ENCODE peak calls at places on chromosomes 2 and 18, in ten cellular contexts. One of them, this sample, is unnamed.

GRCh38 chr2:170122883-170123547 is 54.9 kb upstream of the MYO3B start:
- DNase-seq in RPMI7951: no peak
- DNase-seq in fibroblast of pulmonary artery: peak
- DNase-seq in globus pallidus: no peak
- DNase-seq in CD4-positive, alpha-beta memory T cell: no peak
- DNase-seq in stimulated activated CD8-positive, alpha-beta memory T cell treated with anti-CD3 and anti-CD28 coated beads, Interleukin-15, amount 100 ng/mL, for 24 hours: no peak
- DNase-seq in islet precursor cell: no peak
- DNase-seq in GM18507: no peak
- DNase-seq in ureter: no peak
- DNase-seq in GM20000: no peak
- DNase-seq in this sample: no peak

GRCh38 chr2:127400897-127401756 is 13.4 kb upstream of the MAP3K2 start:
- DNase-seq in RPMI7951: peak
- DNase-seq in islet precursor cell: peak
- DNase-seq in stimulated activated CD8-positive, alpha-beta memory T cell treated with anti-CD3 and anti-CD28 coated beads, Interleukin-15, amount 100 ng/mL, for 24 hours: no peak
- DNase-seq in GM18507: no peak
- DNase-seq in globus pallidus: no peak
- DNase-seq in GM20000: peak
- DNase-seq in CD4-positive, alpha-beta memory T cell: no peak
- DNase-seq in fibroblast of pulmonary artery: peak
- DNase-seq in ureter: no peak
- DNase-seq in this sample: peak

GRCh38 chr2:216687646-216688045 is 7.7 kb downstream of the IGFBP5 start:
- DNase-seq in stimulated activated CD8-positive, alpha-beta memory T cell treated with anti-CD3 and anti-CD28 coated beads, Interleukin-15, amount 100 ng/mL, for 24 hours: no peak
- DNase-seq in CD4-positive, alpha-beta memory T cell: no peak
- DNase-seq in GM20000: no peak
- DNase-seq in islet precursor cell: no peak
- DNase-seq in GM18507: no peak
- DNase-seq in fibroblast of pulmonary artery: no peak
- DNase-seq in globus pallidus: no peak
- DNase-seq in ureter: no peak
- DNase-seq in RPMI7951: no peak
- DNase-seq in this sample: peak

GRCh38 chr2:10310489-10310888 is 7.8 kb downstream of the HPCAL1 start:
- DNase-seq in fibroblast of pulmonary artery: no peak
- DNase-seq in CD4-positive, alpha-beta memory T cell: no peak
- DNase-seq in GM20000: no peak
- DNase-seq in ureter: no peak
- DNase-seq in globus pallidus: no peak
- DNase-seq in GM18507: no peak
- DNase-seq in stimulated activated CD8-positive, alpha-beta memory T cell treated with anti-CD3 and anti-CD28 coated beads, Interleukin-15, amount 100 ng/mL, for 24 hours: no peak
- DNase-seq in islet precursor cell: no peak
- DNase-seq in RPMI7951: no peak
- DNase-seq in this sample: no peak

GRCh38 chr2:196827356-196827755 is 18.2 kb upstream of the C2orf66 start:
- DNase-seq in GM20000: no peak
- DNase-seq in stimulated activated CD8-positive, alpha-beta memory T cell treated with anti-CD3 and anti-CD28 coated beads, Interleukin-15, amount 100 ng/mL, for 24 hours: no peak
- DNase-seq in islet precursor cell: no peak
- DNase-seq in RPMI7951: no peak
- DNase-seq in ureter: no peak
- DNase-seq in CD4-positive, alpha-beta memory T cell: no peak
- DNase-seq in globus pallidus: no peak
- DNase-seq in fibroblast of pulmonary artery: peak
- DNase-seq in GM18507: no peak
- DNase-seq in this sample: no peak

GRCh38 chr2:198476007-198476406 is 671.6 kb downstream of the PLCL1 start:
- DNase-seq in fibroblast of pulmonary artery: no peak
- DNase-seq in GM18507: no peak
- DNase-seq in CD4-positive, alpha-beta memory T cell: no peak
- DNase-seq in ureter: no peak
- DNase-seq in RPMI7951: no peak
- DNase-seq in GM20000: no peak
- DNase-seq in stimulated activated CD8-positive, alpha-beta memory T cell treated with anti-CD3 and anti-CD28 coated beads, Interleukin-15, amount 100 ng/mL, for 24 hours: no peak
- DNase-seq in globus pallidus: no peak
- DNase-seq in islet precursor cell: no peak
- DNase-seq in this sample: no peak

GRCh38 chr2:234448506-234449169 is 48.2 kb downstream of the ARL4C start:
- DNase-seq in GM18507: no peak
- DNase-seq in fibroblast of pulmonary artery: peak
- DNase-seq in RPMI7951: no peak
- DNase-seq in GM20000: no peak
- DNase-seq in globus pallidus: no peak
- DNase-seq in CD4-positive, alpha-beta memory T cell: no peak
- DNase-seq in islet precursor cell: peak
- DNase-seq in ureter: no peak
- DNase-seq in stimulated activated CD8-positive, alpha-beta memory T cell treated with anti-CD3 and anti-CD28 coated beads, Interleukin-15, amount 100 ng/mL, for 24 hours: no peak
- DNase-seq in this sample: no peak

GRCh38 chr2:28691774-28692281 is 59.8 kb upstream of the PPP1CB start:
- DNase-seq in islet precursor cell: peak
- DNase-seq in fibroblast of pulmonary artery: peak
- DNase-seq in RPMI7951: peak
- DNase-seq in stimulated activated CD8-positive, alpha-beta memory T cell treated with anti-CD3 and anti-CD28 coated beads, Interleukin-15, amount 100 ng/mL, for 24 hours: no peak
- DNase-seq in globus pallidus: no peak
- DNase-seq in CD4-positive, alpha-beta memory T cell: no peak
- DNase-seq in GM20000: no peak
- DNase-seq in ureter: peak
- DNase-seq in GM18507: no peak
- DNase-seq in this sample: peak

GRCh38 chr2:23487735-23488492 is 102.9 kb downstream of the KLHL29 start:
- DNase-seq in globus pallidus: no peak
- DNase-seq in GM20000: peak
- DNase-seq in ureter: no peak
- DNase-seq in fibroblast of pulmonary artery: peak
- DNase-seq in islet precursor cell: peak
- DNase-seq in stimulated activated CD8-positive, alpha-beta memory T cell treated with anti-CD3 and anti-CD28 coated beads, Interleukin-15, amount 100 ng/mL, for 24 hours: no peak
- DNase-seq in RPMI7951: peak
- DNase-seq in CD4-positive, alpha-beta memory T cell: no peak
- DNase-seq in GM18507: no peak
- DNase-seq in this sample: peak

GRCh38 chr18:9965711-9966624 is 52.2 kb downstream of the VAPA start:
- DNase-seq in stimulated activated CD8-positive, alpha-beta memory T cell treated with anti-CD3 and anti-CD28 coated beads, Interleukin-15, amount 100 ng/mL, for 24 hours: no peak
- DNase-seq in fibroblast of pulmonary artery: peak
- DNase-seq in islet precursor cell: no peak
- DNase-seq in ureter: no peak
- DNase-seq in GM20000: no peak
- DNase-seq in GM18507: no peak
- DNase-seq in RPMI7951: no peak
- DNase-seq in CD4-positive, alpha-beta memory T cell: no peak
- DNase-seq in globus pallidus: no peak
- DNase-seq in this sample: no peak

GRCh38 chr2:128305555-128306080 is 13.1 kb downstream of the HS6ST1 start:
- DNase-seq in ureter: no peak
- DNase-seq in fibroblast of pulmonary artery: peak
- DNase-seq in islet precursor cell: no peak
- DNase-seq in GM20000: peak
- DNase-seq in stimulated activated CD8-positive, alpha-beta memory T cell treated with anti-CD3 and anti-CD28 coated beads, Interleukin-15, amount 100 ng/mL, for 24 hours: no peak
- DNase-seq in GM18507: peak
- DNase-seq in globus pallidus: no peak
- DNase-seq in RPMI7951: no peak
- DNase-seq in CD4-positive, alpha-beta memory T cell: no peak
- DNase-seq in this sample: no peak

GRCh38 chr18:49059028-49059670 is 108.4 kb upstream of the SMAD7 start:
- DNase-seq in globus pallidus: no peak
- DNase-seq in stimulated activated CD8-positive, alpha-beta memory T cell treated with anti-CD3 and anti-CD28 coated beads, Interleukin-15, amount 100 ng/mL, for 24 hours: no peak
- DNase-seq in fibroblast of pulmonary artery: peak
- DNase-seq in GM20000: no peak
- DNase-seq in GM18507: no peak
- DNase-seq in ureter: no peak
- DNase-seq in RPMI7951: peak
- DNase-seq in CD4-positive, alpha-beta memory T cell: no peak
- DNase-seq in islet precursor cell: no peak
- DNase-seq in this sample: no peak

GRCh38 chr18:60188943-60189342 is 183.6 kb downstream of the MC4R start:
- DNase-seq in fibroblast of pulmonary artery: no peak
- DNase-seq in stimulated activated CD8-positive, alpha-beta memory T cell treated with anti-CD3 and anti-CD28 coated beads, Interleukin-15, amount 100 ng/mL, for 24 hours: no peak
- DNase-seq in CD4-positive, alpha-beta memory T cell: no peak
- DNase-seq in GM18507: no peak
- DNase-seq in globus pallidus: no peak
- DNase-seq in RPMI7951: no peak
- DNase-seq in ureter: no peak
- DNase-seq in islet precursor cell: no peak
- DNase-seq in GM20000: no peak
- DNase-seq in this sample: no peak

GRCh38 chr2:9419558-9419957 is 3.8 kb downstream of the ITGB1BP1 start:
- DNase-seq in CD4-positive, alpha-beta memory T cell: no peak
- DNase-seq in GM18507: no peak
- DNase-seq in ureter: no peak
- DNase-seq in stimulated activated CD8-positive, alpha-beta memory T cell treated with anti-CD3 and anti-CD28 coated beads, Interleukin-15, amount 100 ng/mL, for 24 hours: no peak
- DNase-seq in globus pallidus: no peak
- DNase-seq in fibroblast of pulmonary artery: no peak
- DNase-seq in RPMI7951: no peak
- DNase-seq in islet precursor cell: no peak
- DNase-seq in GM20000: no peak
- DNase-seq in this sample: no peak

GRCh38 chr2:27741673-27742072 is 29.8 kb upstream of the MRPL33 start:
- DNase-seq in GM20000: no peak
- DNase-seq in globus pallidus: no peak
- DNase-seq in fibroblast of pulmonary artery: no peak
- DNase-seq in ureter: no peak
- DNase-seq in RPMI7951: no peak
- DNase-seq in CD4-positive, alpha-beta memory T cell: no peak
- DNase-seq in islet precursor cell: no peak
- DNase-seq in GM18507: no peak
- DNase-seq in stimulated activated CD8-positive, alpha-beta memory T cell treated with anti-CD3 and anti-CD28 coated beads, Interleukin-15, amount 100 ng/mL, for 24 hours: no peak
- DNase-seq in this sample: no peak

GRCh38 chr18:57983472-57983871 is 60.6 kb upstream of the NEDD4L start:
- DNase-seq in CD4-positive, alpha-beta memory T cell: no peak
- DNase-seq in GM20000: no peak
- DNase-seq in fibroblast of pulmonary artery: no peak
- DNase-seq in islet precursor cell: no peak
- DNase-seq in GM18507: no peak
- DNase-seq in stimulated activated CD8-positive, alpha-beta memory T cell treated with anti-CD3 and anti-CD28 coated beads, Interleukin-15, amount 100 ng/mL, for 24 hours: no peak
- DNase-seq in ureter: no peak
- DNase-seq in globus pallidus: no peak
- DNase-seq in RPMI7951: no peak
- DNase-seq in this sample: no peak

GRCh38 chr2:100548771-100549170 is 14.0 kb upstream of the PDCL3 start:
- DNase-seq in fibroblast of pulmonary artery: no peak
- DNase-seq in GM18507: no peak
- DNase-seq in GM20000: no peak
- DNase-seq in ureter: no peak
- DNase-seq in RPMI7951: no peak
- DNase-seq in CD4-positive, alpha-beta memory T cell: no peak
- DNase-seq in globus pallidus: peak
- DNase-seq in stimulated activated CD8-positive, alpha-beta memory T cell treated with anti-CD3 and anti-CD28 coated beads, Interleukin-15, amount 100 ng/mL, for 24 hours: no peak
- DNase-seq in islet precursor cell: no peak
- DNase-seq in this sample: no peak

GRCh38 chr2:129728251-129728972 is 251.1 kb upstream of the RAB6C start:
- DNase-seq in fibroblast of pulmonary artery: no peak
- DNase-seq in globus pallidus: no peak
- DNase-seq in GM20000: no peak
- DNase-seq in GM18507: no peak
- DNase-seq in stimulated activated CD8-positive, alpha-beta memory T cell treated with anti-CD3 and anti-CD28 coated beads, Interleukin-15, amount 100 ng/mL, for 24 hours: no peak
- DNase-seq in islet precursor cell: no peak
- DNase-seq in CD4-positive, alpha-beta memory T cell: no peak
- DNase-seq in RPMI7951: no peak
- DNase-seq in ureter: no peak
- DNase-seq in this sample: no peak

GRCh38 chr18:5097116-5097703 is 99.8 kb downstream of the AKAIN1 start:
- DNase-seq in ureter: no peak
- DNase-seq in islet precursor cell: peak
- DNase-seq in globus pallidus: no peak
- DNase-seq in GM18507: no peak
- DNase-seq in RPMI7951: no peak
- DNase-seq in CD4-positive, alpha-beta memory T cell: no peak
- DNase-seq in fibroblast of pulmonary artery: no peak
- DNase-seq in stimulated activated CD8-positive, alpha-beta memory T cell treated with anti-CD3 and anti-CD28 coated beads, Interleukin-15, amount 100 ng/mL, for 24 hours: no peak
- DNase-seq in GM20000: no peak
- DNase-seq in this sample: peak

GRCh38 chr2:231672617-231673347 is 35.5 kb upstream of the PTMA start:
- DNase-seq in RPMI7951: peak
- DNase-seq in GM20000: peak
- DNase-seq in islet precursor cell: peak
- DNase-seq in GM18507: no peak
- DNase-seq in fibroblast of pulmonary artery: peak
- DNase-seq in stimulated activated CD8-positive, alpha-beta memory T cell treated with anti-CD3 and anti-CD28 coated beads, Interleukin-15, amount 100 ng/mL, for 24 hours: no peak
- DNase-seq in globus pallidus: no peak
- DNase-seq in ureter: no peak
- DNase-seq in CD4-positive, alpha-beta memory T cell: no peak
- DNase-seq in this sample: peak

GRCh38 chr2:3219536-3219935 is 158.1 kb downstream of the EIPR1 start:
- DNase-seq in GM20000: no peak
- DNase-seq in RPMI7951: no peak
- DNase-seq in islet precursor cell: peak
- DNase-seq in GM18507: no peak
- DNase-seq in stimulated activated CD8-positive, alpha-beta memory T cell treated with anti-CD3 and anti-CD28 coated beads, Interleukin-15, amount 100 ng/mL, for 24 hours: no peak
- DNase-seq in ureter: no peak
- DNase-seq in fibroblast of pulmonary artery: no peak
- DNase-seq in CD4-positive, alpha-beta memory T cell: no peak
- DNase-seq in globus pallidus: no peak
- DNase-seq in this sample: no peak

GRCh38 chr18:11320981-11321380 is 171.6 kb upstream of the PIEZO2 start:
- DNase-seq in ureter: no peak
- DNase-seq in RPMI7951: peak
- DNase-seq in stimulated activated CD8-positive, alpha-beta memory T cell treated with anti-CD3 and anti-CD28 coated beads, Interleukin-15, amount 100 ng/mL, for 24 hours: no peak
- DNase-seq in CD4-positive, alpha-beta memory T cell: no peak
- DNase-seq in GM18507: no peak
- DNase-seq in fibroblast of pulmonary artery: peak
- DNase-seq in GM20000: no peak
- DNase-seq in islet precursor cell: no peak
- DNase-seq in globus pallidus: no peak
- DNase-seq in this sample: no peak

GRCh38 chr2:96470636-96471035 is 34.5 kb downstream of the NEURL3 start:
- DNase-seq in stimulated activated CD8-positive, alpha-beta memory T cell treated with anti-CD3 and anti-CD28 coated beads, Interleukin-15, amount 100 ng/mL, for 24 hours: peak
- DNase-seq in globus pallidus: peak
- DNase-seq in RPMI7951: no peak
- DNase-seq in ureter: peak
- DNase-seq in CD4-positive, alpha-beta memory T cell: peak
- DNase-seq in islet precursor cell: peak
- DNase-seq in GM18507: peak
- DNase-seq in fibroblast of pulmonary artery: peak
- DNase-seq in GM20000: peak
- DNase-seq in this sample: peak

GRCh38 chr2:61597300-61598289 is 59.4 kb upstream of the XPO1 start:
- DNase-seq in ureter: no peak
- DNase-seq in islet precursor cell: no peak
- DNase-seq in stimulated activated CD8-positive, alpha-beta memory T cell treated with anti-CD3 and anti-CD28 coated beads, Interleukin-15, amount 100 ng/mL, for 24 hours: no peak
- DNase-seq in GM18507: no peak
- DNase-seq in CD4-positive, alpha-beta memory T cell: no peak
- DNase-seq in fibroblast of pulmonary artery: no peak
- DNase-seq in RPMI7951: no peak
- DNase-seq in globus pallidus: no peak
- DNase-seq in GM20000: no peak
- DNase-seq in this sample: peak

GRCh38 chr2:70450641-70451250 is 102.9 kb downstream of the TGFA start:
- DNase-seq in stimulated activated CD8-positive, alpha-beta memory T cell treated with anti-CD3 and anti-CD28 coated beads, Interleukin-15, amount 100 ng/mL, for 24 hours: no peak
- DNase-seq in GM20000: no peak
- DNase-seq in RPMI7951: no peak
- DNase-seq in fibroblast of pulmonary artery: no peak
- DNase-seq in ureter: no peak
- DNase-seq in islet precursor cell: no peak
- DNase-seq in GM18507: no peak
- DNase-seq in globus pallidus: no peak
- DNase-seq in CD4-positive, alpha-beta memory T cell: no peak
- DNase-seq in this sample: no peak

GRCh38 chr2:105450495-105450894 is 51.6 kb upstream of the FHL2 start:
- DNase-seq in globus pallidus: no peak
- DNase-seq in GM18507: no peak
- DNase-seq in islet precursor cell: peak
- DNase-seq in ureter: no peak
- DNase-seq in fibroblast of pulmonary artery: no peak
- DNase-seq in stimulated activated CD8-positive, alpha-beta memory T cell treated with anti-CD3 and anti-CD28 coated beads, Interleukin-15, amount 100 ng/mL, for 24 hours: no peak
- DNase-seq in RPMI7951: no peak
- DNase-seq in GM20000: no peak
- DNase-seq in CD4-positive, alpha-beta memory T cell: no peak
- DNase-seq in this sample: no peak

GRCh38 chr2:173631123-173631450 is 276.4 kb downstream of the CDCA7 start:
- DNase-seq in fibroblast of pulmonary artery: peak
- DNase-seq in GM18507: no peak
- DNase-seq in ureter: no peak
- DNase-seq in stimulated activated CD8-positive, alpha-beta memory T cell treated with anti-CD3 and anti-CD28 coated beads, Interleukin-15, amount 100 ng/mL, for 24 hours: no peak
- DNase-seq in globus pallidus: peak
- DNase-seq in GM20000: no peak
- DNase-seq in RPMI7951: peak
- DNase-seq in islet precursor cell: no peak
- DNase-seq in CD4-positive, alpha-beta memory T cell: no peak
- DNase-seq in this sample: no peak

GRCh38 chr2:225177098-225177497 is 134.8 kb upstream of the DOCK10 start:
- DNase-seq in CD4-positive, alpha-beta memory T cell: no peak
- DNase-seq in globus pallidus: peak
- DNase-seq in GM20000: no peak
- DNase-seq in RPMI7951: peak
- DNase-seq in fibroblast of pulmonary artery: peak
- DNase-seq in ureter: no peak
- DNase-seq in islet precursor cell: no peak
- DNase-seq in stimulated activated CD8-positive, alpha-beta memory T cell treated with anti-CD3 and anti-CD28 coated beads, Interleukin-15, amount 100 ng/mL, for 24 hours: no peak
- DNase-seq in GM18507: no peak
- DNase-seq in this sample: no peak

This sample was measured in ELF-1.